ENCODE peak calls at places on chromosomes 4 and X, in six cellular contexts. P, B, X, R, N and Y are unnamed samples.

GRCh38 chrX:43845776-43846175 is 36.5 kb downstream of the MAOB start:
- DNase-seq in P (no peak), B (no peak), X (no peak), R (no peak), N (no peak), Y (no peak)

GRCh38 chr4:15443770-15444169 is 15.9 kb downstream of the C1QTNF7 start:
- DNase-seq in P (no peak), B (no peak), X (no peak), R (no peak), N (no peak), Y (no peak)

GRCh38 chr4:17347445-17347844 is 164.4 kb downstream of the QDPR start:
- DNase-seq in P (peak), B (no peak), X (peak), R (peak), N (no peak), Y (peak)

GRCh38 chrX:47483310-47484268 is 567 bp upstream of the ZNF41 start:
- DNase-seq in P (no peak), B (no peak), X (no peak), R (peak), N (peak), Y (no peak)

GRCh38 chr4:165684177-165684870 is 188.7 kb upstream of the TLL1 start:
- DNase-seq in P (no peak), B (no peak), X (no peak), R (no peak), N (no peak), Y (peak)

GRCh38 chrX:123859409-123859827 is 435 bp upstream of the XIAP start:
- DNase-seq in P (no peak), B (peak), X (no peak), R (peak), N (no peak), Y (peak)

GRCh38 chr4:180947421-180947820 is 1295.8 kb upstream of the TENM3 start:
- DNase-seq in P (no peak), B (no peak), X (peak), R (no peak), N (no peak), Y (no peak)

GRCh38 chr4:174136013-174136412 is 147.5 kb downstream of the FBXO8 start:
- DNase-seq in P (no peak), B (no peak), X (no peak), R (peak), N (no peak), Y (no peak)

GRCh38 chrX:110691446-110691845 is 104.2 kb downstream of the CHRDL1 start:
- DNase-seq in P (no peak), B (no peak), X (no peak), R (no peak), N (no peak), Y (no peak)

GRCh38 chr4:80841587-80842281 is 188.8 kb upstream of the BMP3 start:
- DNase-seq in P (no peak), B (no peak), X (no peak), R (no peak), N (no peak), Y (no peak)

GRCh38 chr4:71231073-71231752 is 107.6 kb upstream of the SLC4A4 start:
- DNase-seq in P (no peak), B (peak), X (no peak), R (no peak), N (peak), Y (no peak)

GRCh38 chr4:86980230-86980629 is 45.4 kb downstream of the AFF1 start:
- DNase-seq in P (no peak), B (no peak), X (no peak), R (no peak), N (no peak), Y (no peak)

GRCh38 chr4:38621831-38622230 is 42.2 kb upstream of the KLF3 start:
- DNase-seq in P (no peak), B (no peak), X (no peak), R (no peak), N (no peak), Y (no peak)

GRCh38 chr4:52869196-52869595 is 7.1 kb downstream of the RASL11B start:
- DNase-seq in P (no peak), B (no peak), X (no peak), R (peak), N (peak), Y (no peak)

GRCh38 chr4:54100607-54101189 is 735 bp downstream of the GSX2 start:
- DNase-seq in P (no peak), B (no peak), X (no peak), R (no peak), N (no peak), Y (no peak)

GRCh38 chr4:169251291-169252235 is 19.2 kb downstream of the SH3RF1 start:
- DNase-seq in P (no peak), B (no peak), X (peak), R (no peak), N (no peak), Y (no peak)

GRCh38 chr4:47075241-47075640 is 43.9 kb downstream of the GABRB1 start:
- DNase-seq in P (no peak), B (no peak), X (no peak), R (no peak), N (no peak), Y (no peak)

GRCh38 chr4:3829954-3830773 is 64.0 kb downstream of the ADRA2C start:
- DNase-seq in P (no peak), B (no peak), X (no peak), R (no peak), N (no peak), Y (no peak)

GRCh38 chr4:79662651-79663050 is 254.6 kb upstream of the GK2 start:
- DNase-seq in P (no peak), B (no peak), X (no peak), R (no peak), N (no peak), Y (no peak)

GRCh38 chrX:40081679-40082068 is 16.1 kb downstream of the BCOR start:
- DNase-seq in P (no peak), B (no peak), X (no peak), R (no peak), N (no peak), Y (no peak)

GRCh38 chrX:101260435-101260834 is 30.7 kb downstream of the TAF7L start:
- DNase-seq in P (no peak), B (no peak), X (no peak), R (no peak), N (no peak), Y (no peak)

GRCh38 chrX:106649523-106650428 is 38.0 kb downstream of the RADX start:
- DNase-seq in P (no peak), B (no peak), X (no peak), R (no peak), N (no peak), Y (no peak)

GRCh38 chrX:107440692-107441091 is 8.8 kb upstream of the FRMPD3 start:
- DNase-seq in P (no peak), B (no peak), X (no peak), R (no peak), N (no peak), Y (no peak)

GRCh38 chr4:125780747-125781146 is 466.0 kb downstream of the FAT4 start:
- DNase-seq in P (no peak), B (no peak), X (no peak), R (no peak), N (no peak), Y (no peak)

GRCh38 chr4:189124149-189124758 is 816.4 kb upstream of the FRG1 start:
- DNase-seq in P (no peak), B (no peak), X (peak), R (no peak), N (no peak), Y (no peak)

GRCh38 chr4:152937280-152937534 is 1.1 kb downstream of the FHDC1 start:
- DNase-seq in P (no peak), B (no peak), X (no peak), R (no peak), N (no peak), Y (no peak)

GRCh38 chrX:100662153-100662552 is 18.2 kb downstream of the SRPX2 start:
- DNase-seq in P (no peak), B (no peak), X (no peak), R (no peak), N (no peak), Y (no peak)

GRCh38 chr4:123352240-123352945 is 44.2 kb upstream of the SPRY1 start:
- DNase-seq in P (no peak), B (no peak), X (no peak), R (no peak), N (no peak), Y (no peak)

GRCh38 chr4:2402053-2402452 is 16.4 kb downstream of the ZFYVE28 start:
- DNase-seq in P (no peak), B (no peak), X (no peak), R (peak), N (peak), Y (no peak)

GRCh38 chr4:165164257-165164656 is 43.1 kb upstream of the KLHL2 start:
- DNase-seq in P (no peak), B (no peak), X (no peak), R (no peak), N (no peak), Y (no peak)

GRCh38 chrX:18271725-18272124 is 51.0 kb upstream of the BEND2 start:
- DNase-seq in P (no peak), B (no peak), X (no peak), R (no peak), N (no peak), Y (no peak)

DNA sequence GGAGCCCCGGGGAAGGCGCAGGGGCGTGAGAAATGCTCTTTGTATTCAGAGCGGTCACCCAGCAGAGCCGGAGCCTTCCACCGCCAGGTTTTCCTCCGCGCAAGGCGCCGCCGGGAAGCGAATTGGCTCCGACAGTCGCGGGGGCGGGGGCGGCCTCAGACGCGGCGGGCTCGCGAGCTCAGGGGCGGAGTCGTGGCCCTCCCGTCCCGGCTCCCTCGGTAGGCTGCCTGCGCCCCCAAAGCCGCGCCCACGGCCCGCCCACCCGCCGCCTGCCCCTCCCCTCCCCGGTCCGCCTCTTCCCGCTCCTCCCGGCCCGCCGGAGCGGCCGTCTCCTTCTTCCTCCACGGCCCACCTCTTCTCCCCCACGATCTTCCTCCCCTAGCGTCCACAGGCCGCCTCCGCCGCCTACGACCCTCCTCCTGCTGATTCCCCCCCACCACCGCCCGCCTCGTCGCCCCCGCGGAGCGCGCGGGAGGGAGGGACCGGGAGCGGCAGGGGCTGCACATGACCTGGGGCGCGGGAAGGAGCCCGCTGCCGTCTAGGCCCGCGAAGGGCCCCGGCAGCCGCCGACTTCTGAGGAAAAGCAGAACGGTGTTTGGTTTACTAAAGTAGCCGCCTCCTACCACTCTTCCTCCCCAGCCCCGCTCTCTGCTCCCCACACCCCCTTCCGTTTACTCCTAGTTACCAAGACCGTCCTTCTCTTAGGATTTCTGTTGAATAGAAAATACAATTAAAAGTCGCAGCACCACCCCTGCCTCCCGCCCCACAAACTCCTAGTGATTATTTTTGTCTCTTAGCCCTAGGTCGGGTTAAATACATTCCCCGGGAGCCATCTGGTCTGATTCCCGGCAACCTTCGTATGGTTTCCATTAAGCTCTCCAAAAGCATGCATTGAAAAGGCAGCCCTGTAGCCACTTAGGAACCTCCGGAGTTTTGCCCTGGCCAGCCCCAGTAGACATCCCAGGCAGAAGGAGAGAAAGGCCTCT is 53.2 kb downstream of the C4orf51 start:
- DNase-seq in P (peak), B (peak), X (peak), R (peak), N (peak), Y (peak)
- TF ChIP-seq POLR2A in P (no peak), B (peak), X (no peak), R (peak), N (peak), Y (peak)

DNA sequence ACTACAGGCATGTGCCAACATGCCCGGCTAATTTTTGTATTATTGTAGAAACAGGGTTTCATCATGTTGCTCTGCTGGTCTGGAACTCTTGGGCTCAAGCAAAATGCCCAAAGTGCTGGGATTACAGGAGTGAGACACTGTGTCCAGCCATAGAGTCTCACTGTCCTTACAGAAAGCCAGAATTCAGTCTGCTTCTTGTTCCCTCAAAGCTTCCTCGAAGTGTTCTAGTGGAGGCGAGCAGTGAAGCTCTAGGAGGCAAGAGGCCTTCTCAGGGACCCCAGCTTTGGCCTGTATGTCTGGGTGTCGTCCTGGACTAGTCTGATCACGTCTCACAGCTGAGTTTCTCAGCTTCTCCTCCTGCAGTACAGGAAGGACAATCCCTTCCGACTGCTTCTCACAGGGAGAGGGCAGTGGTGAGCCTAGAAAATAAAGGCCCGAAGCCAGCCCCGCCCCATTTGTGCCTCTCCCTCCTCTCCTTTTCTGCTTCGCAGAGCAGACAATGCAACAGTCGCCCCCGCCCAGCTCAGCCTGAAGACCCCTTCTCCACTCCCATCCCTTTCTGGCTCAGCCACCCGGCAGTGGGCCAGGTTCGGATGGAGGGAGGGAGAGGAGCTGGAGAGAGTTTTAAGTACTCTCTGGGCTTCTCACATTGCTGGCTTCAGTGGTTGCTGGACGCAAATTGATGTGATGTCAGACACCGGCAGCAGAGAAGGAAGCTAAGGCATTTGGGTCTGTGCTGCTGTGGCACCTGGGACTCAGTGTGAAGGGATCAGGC is 11.1 kb upstream of the FAM3A start:
- DNase-seq in P (peak), B (peak), X (peak), R (peak), N (peak), Y (no peak)
- TF ChIP-seq POLR2A in P (peak), B (no peak), X (no peak), R (no peak), N (no peak), Y (no peak)

GRCh38 chrX:55488559-55489314 is 911 bp downstream of the USP51 start:
- DNase-seq in P (peak), B (peak), X (no peak), R (peak), N (peak), Y (peak)
- TF ChIP-seq POLR2A in P (no peak), B (no peak), X (no peak), R (no peak), N (peak), Y (peak)

GRCh38 chr4:26583865-26584652 is at the start of gene TBC1D19:
- DNase-seq in P (peak), B (peak), X (peak), R (peak), N (peak), Y (peak)
- TF ChIP-seq POLR2A in P (peak), B (no peak), X (peak), R (peak), N (peak), Y (peak)

GRCh38 chrX:51893931-51894696 is 691 bp downstream of the MAGED1 start:
- DNase-seq in P (no peak), B (no peak), X (no peak), R (peak), N (no peak), Y (no peak)

GRCh38 chrX:51894697-51895336 is 1.4 kb downstream of the MAGED1 start:
- DNase-seq in P (peak), B (no peak), X (no peak), R (peak), N (peak), Y (no peak)

GRCh38 chrX:51891245-51891644 is 2.2 kb upstream of the MAGED1 start:
- DNase-seq in P (no peak), B (no peak), X (no peak), R (no peak), N (no peak), Y (no peak)

GRCh38 chrX:51891821-51892551 is 1.4 kb upstream of the MAGED1 start:
- DNase-seq in P (no peak), B (peak), X (no peak), R (peak), N (peak), Y (no peak)

DNA sequence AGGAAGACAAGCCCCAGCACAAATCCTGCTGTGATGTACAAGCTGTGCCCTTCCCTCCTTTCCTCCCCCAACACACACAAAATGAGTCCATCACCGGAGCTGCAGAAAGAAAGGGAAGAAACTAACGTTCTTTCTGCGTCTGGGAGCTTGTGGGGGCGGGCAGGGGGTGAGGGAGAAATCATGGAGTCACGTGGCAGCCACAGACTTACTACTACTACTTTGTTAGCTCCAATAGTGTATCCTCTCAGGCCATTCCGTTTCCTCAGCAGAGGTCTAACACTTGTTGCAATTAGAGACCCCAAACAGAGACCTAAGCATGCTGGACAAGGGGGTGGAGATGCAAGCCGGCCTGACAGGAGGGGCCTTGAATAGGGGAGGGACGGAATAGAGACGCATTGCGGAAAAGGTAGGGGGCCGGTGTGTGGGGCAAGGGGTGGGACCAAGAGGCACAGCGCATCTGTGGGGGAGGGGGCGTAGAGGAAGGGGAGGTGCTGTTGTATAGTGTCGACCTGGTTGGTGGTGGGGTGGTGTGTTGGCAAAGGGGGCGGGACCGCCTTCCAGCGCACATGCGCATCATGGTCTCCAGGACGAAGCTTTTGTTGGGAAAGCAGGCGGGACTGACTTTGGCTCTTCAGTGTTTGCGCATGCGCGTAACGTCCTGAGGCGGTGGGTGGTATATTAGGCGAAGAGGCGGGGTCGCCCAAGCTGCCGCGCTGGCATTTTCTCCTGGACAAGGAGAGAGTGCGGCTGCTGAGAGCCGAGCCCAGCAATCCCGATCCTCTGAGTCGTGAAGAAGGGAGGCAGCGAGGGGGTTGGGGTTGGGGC is at the start of gene MAGED1:
- DNase-seq in P (peak), B (peak), X (no peak), R (peak), N (peak), Y (peak)
- TF ChIP-seq POLR2A in P (peak), B (peak), X (no peak), R (peak), N (peak), Y (peak)

DNA sequence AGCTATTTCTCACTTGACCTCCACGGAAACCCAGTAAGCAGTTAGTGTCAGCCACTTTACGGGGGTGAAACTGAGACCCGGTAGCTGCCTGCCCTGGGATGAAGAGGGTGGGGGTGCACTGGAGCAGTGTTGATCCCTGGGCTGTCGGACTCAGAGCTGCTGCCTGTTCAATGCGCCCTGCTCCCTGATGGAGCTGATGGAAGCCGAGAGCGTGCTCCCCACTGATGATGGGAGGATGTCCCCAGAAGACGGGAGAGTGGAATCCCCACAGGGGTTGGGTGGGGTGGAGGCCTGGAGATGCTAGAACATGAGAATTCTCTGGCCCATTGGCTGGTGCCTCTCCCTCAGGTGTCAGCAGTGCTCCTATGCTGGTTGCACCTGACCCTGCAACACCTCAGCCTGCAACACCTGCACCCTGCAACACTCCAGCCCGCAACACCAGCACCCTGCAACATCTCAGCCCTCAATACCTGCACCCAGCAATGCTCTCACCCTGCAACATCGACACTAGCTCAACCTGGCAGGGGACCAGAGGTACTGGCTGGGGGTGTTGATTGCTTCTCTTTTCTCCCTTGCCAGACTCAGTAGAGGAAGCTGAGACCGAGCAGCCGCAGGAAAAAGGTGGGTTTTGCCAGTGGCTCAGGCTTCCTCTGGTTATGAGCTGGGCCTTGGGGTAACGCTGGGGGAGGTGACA is 25.7 kb downstream of the SH3TC1 start:
- DNase-seq in P (no peak), B (no peak), X (no peak), R (no peak), N (no peak), Y (no peak)
- TF ChIP-seq POLR2A in P (no peak), B (no peak), X (no peak), R (no peak), N (no peak), Y (no peak)

DNA sequence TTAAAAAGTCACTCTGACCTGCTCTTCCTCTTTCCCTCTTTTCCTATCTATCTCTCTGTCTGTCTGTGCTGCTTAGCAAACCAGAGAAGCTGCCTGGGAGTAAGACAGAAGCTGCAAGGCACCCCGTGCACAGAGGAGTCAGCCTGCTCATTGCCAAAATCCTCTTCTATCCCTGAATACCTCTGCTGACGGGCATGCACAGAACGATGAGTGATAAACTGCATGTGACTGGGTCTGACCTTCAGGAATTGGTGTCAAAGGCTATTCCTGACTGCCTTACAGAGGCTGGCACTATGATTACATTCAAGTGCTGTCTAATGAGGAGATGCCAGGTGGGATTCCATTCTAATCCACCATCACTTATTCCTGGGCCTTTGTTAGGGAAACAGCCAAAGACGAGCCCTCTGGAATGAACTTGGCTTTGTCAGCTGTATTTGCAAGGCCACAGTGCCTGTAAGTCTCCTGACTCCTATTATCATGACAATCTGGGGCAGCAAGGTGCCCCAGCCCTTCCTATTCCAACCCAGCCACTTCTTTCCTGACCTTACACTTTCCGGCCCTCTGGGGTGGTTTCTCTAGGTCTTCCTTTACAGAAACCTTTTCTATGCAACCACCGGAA is 45.4 kb upstream of the CTAG2 start:
- DNase-seq in P (no peak), B (no peak), X (no peak), R (no peak), N (no peak), Y (no peak)
- TF ChIP-seq POLR2A in P (no peak), B (no peak), X (no peak), R (no peak), N (no peak), Y (no peak)